ENCODE peak calls at places on chromosomes 16 and 17, in five cellular contexts. One of them, this sample, is unnamed. For H3K9me3, the result is how much of the 10 kb centered on the place peaks cover.

GRCh38 chr16:54284931-54285413 is 1.6 kb downstream of the IRX3 start:
- DNase-seq in HCT116: no peak
- DNase-seq in ovary: peak
- DNase-seq in H1: peak
- DNase-seq in heart left ventricle: peak
- DNase-seq in this sample: no peak

GRCh38 chr16:21626659-21627277 is 25.6 kb downstream of the IGSF6 start:
- DNase-seq in ovary: no peak
- DNase-seq in H1: no peak
- DNase-seq in heart left ventricle: no peak
- DNase-seq in HCT116: peak
- DNase-seq in this sample: no peak

GRCh38 chr16:50282010-50282538 is 15.7 kb downstream of the ADCY7 start:
- DNase-seq in HCT116: no peak
- DNase-seq in H1: no peak
- DNase-seq in ovary: no peak
- DNase-seq in heart left ventricle: peak
- DNase-seq in this sample: peak

GRCh38 chr16:11374255-11374654 is 29.0 kb downstream of the RMI2 start:
- DNase-seq in ovary: no peak
- DNase-seq in HCT116: no peak
- DNase-seq in heart left ventricle: no peak
- DNase-seq in H1: no peak
- DNase-seq in this sample: no peak

GRCh38 chr16:87845213-87845612 is 24.1 kb downstream of the SLC7A5 start:
- DNase-seq in heart left ventricle: no peak
- DNase-seq in ovary: no peak
- DNase-seq in H1: no peak
- DNase-seq in HCT116: no peak
- DNase-seq in this sample: peak

GRCh38 chr17:50884354-50885311 is 18.5 kb upstream of the TOB1 start:
- DNase-seq in ovary: no peak
- DNase-seq in H1: no peak
- DNase-seq in heart left ventricle: no peak
- DNase-seq in HCT116: no peak
- DNase-seq in this sample: no peak

GRCh38 chr17:2972749-2973148 is 90.7 kb downstream of the OR1D5 start:
- DNase-seq in heart left ventricle: no peak
- DNase-seq in HCT116: no peak
- DNase-seq in H1: no peak
- DNase-seq in ovary: no peak
- DNase-seq in this sample: peak

GRCh38 chr17:28347261-28347891 is 10.0 kb downstream of the POLDIP2 start:
- DNase-seq in ovary: peak
- DNase-seq in heart left ventricle: no peak
- DNase-seq in H1: no peak
- DNase-seq in HCT116: no peak
- DNase-seq in this sample: no peak

GRCh38 chr16:46991729-46992704 is 18.5 kb upstream of the DNAJA2 start:
- DNase-seq in H1: no peak
- DNase-seq in HCT116: no peak
- DNase-seq in heart left ventricle: no peak
- DNase-seq in ovary: no peak
- DNase-seq in this sample: no peak

GRCh38 chr16:89444151-89444723 is 46.1 kb downstream of the ANKRD11 start:
- DNase-seq in ovary: no peak
- DNase-seq in heart left ventricle: no peak
- DNase-seq in H1: no peak
- DNase-seq in HCT116: no peak
- DNase-seq in this sample: no peak

GRCh38 chr16:57859331-57859730 is 57.0 kb upstream of the KIFC3 start:
- DNase-seq in HCT116: peak
- DNase-seq in H1: no peak
- DNase-seq in heart left ventricle: no peak
- DNase-seq in ovary: no peak
- DNase-seq in this sample: no peak

GRCh38 chr17:68353121-68353521 is 61.8 kb downstream of the ARSG start:
- DNase-seq in heart left ventricle: no peak
- DNase-seq in H1: no peak
- DNase-seq in ovary: no peak
- DNase-seq in HCT116: no peak
- DNase-seq in this sample: no peak

GRCh38 chr17:46898364-46898763 is 24.6 kb upstream of the GOSR2 start:
- DNase-seq in ovary: no peak
- DNase-seq in heart left ventricle: no peak
- DNase-seq in H1: no peak
- DNase-seq in HCT116: no peak
- DNase-seq in this sample: no peak

GRCh38 chr16:30526137-30526822 is at the start of gene ZNF768:
- DNase-seq in HCT116: no peak
- DNase-seq in ovary: peak
- DNase-seq in H1: peak
- DNase-seq in heart left ventricle: no peak
- DNase-seq in this sample: peak

GRCh38 chr16:2186064-2186463 is 10.3 kb downstream of the CASKIN1 start:
- DNase-seq in ovary: no peak
- DNase-seq in heart left ventricle: no peak
- DNase-seq in HCT116: no peak
- DNase-seq in H1: no peak
- DNase-seq in this sample: no peak

GRCh38 chr17:76243826-76244679 is 3.8 kb upstream of the RNF157 start:
- DNase-seq in HCT116: no peak
- DNase-seq in heart left ventricle: no peak
- DNase-seq in H1: no peak
- DNase-seq in ovary: no peak
- DNase-seq in this sample: no peak

GRCh38 chr17:35991075-35991474 is 4.5 kb upstream of the CCL14 start:
- DNase-seq in HCT116: no peak
- DNase-seq in H1: no peak
- DNase-seq in heart left ventricle: no peak
- DNase-seq in ovary: no peak
- DNase-seq in this sample: peak

GRCh38 chr17:10151667-10152496 is 46.5 kb downstream of the GAS7 start:
- DNase-seq in ovary: no peak
- DNase-seq in H1: no peak
- DNase-seq in heart left ventricle: no peak
- DNase-seq in HCT116: no peak
- DNase-seq in this sample: no peak

DNA sequence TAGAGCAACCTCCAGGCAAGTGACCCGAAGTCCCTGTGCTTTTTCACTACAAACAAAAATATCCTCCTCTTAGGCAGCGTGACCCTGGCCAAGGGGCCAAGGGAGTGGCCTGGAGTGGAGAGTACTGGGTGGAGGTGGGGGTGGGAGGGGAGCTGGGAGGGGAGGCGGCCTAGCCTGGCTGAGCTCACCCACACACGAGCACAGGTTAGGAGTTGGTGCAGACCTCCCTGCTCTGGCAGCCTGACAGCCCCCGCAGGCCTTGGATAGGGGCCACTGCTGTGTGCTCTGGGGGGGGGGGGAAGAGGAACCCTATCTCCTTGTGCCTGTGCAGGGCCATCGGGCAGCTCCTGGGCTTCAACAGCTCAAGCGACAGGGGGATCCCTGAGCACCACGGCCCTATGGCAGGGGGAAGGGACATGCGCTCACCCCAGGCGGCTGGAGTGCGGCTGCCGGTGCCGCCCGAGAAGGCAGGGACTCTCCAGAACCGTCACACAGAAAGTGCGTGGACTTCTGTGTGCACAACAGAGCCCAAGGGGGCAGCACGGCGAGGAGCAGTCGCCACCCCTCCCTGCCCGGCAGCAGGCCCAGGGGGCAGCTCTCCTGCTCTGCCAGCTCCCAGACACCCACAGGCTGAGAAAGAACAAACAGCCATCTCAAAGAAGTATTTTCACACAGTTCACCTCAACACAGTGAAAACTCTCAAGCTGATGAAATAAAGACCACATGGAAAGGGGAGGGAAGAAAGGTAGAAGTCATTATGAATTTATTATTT is 13.3 kb downstream of the SLC16A3 start:
- DNase-seq in HCT116: no peak
- DNase-seq in heart left ventricle: peak
- DNase-seq in ovary: peak
- DNase-seq in H1: no peak
- DNase-seq in this sample: peak
- TF ChIP-seq POLR2A in HCT116: no peak
- TF ChIP-seq POLR2A in heart left ventricle: no peak
- TF ChIP-seq POLR2A in ovary: no peak
- TF ChIP-seq POLR2A in H1: no peak
- TF ChIP-seq POLR2A in this sample: no peak

DNA sequence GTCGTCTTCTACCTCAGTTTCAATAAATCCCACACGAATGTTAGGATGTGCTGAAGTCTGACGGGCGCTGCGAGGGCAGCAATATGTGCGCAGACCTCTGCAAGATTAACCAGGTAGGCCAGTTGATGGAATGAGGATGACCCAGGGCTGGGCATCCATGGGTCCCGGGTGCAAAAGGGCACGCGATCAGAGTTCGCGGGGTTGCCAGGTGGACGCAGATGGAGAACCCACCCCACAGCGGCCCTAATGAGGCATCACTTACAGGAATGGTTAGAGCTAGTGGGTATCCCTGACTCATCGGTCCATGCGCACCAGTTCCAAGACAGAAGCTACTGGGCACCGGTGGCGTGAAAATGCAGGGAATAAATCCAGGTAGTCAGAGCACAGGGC is 2116.0 kb downstream of the TP53TG3F start:
- DNase-seq in HCT116: no peak
- DNase-seq in H1: no peak
- DNase-seq in heart left ventricle: no peak
- DNase-seq in ovary: no peak
- DNase-seq in this sample: no peak
- H3K9me3 ChIP-seq in HCT116: under half
- H3K9me3 ChIP-seq in H1: half or more
- H3K9me3 ChIP-seq in heart left ventricle: under half
- H3K9me3 ChIP-seq in ovary: under half
- H3K9me3 ChIP-seq in this sample: under half

DNA sequence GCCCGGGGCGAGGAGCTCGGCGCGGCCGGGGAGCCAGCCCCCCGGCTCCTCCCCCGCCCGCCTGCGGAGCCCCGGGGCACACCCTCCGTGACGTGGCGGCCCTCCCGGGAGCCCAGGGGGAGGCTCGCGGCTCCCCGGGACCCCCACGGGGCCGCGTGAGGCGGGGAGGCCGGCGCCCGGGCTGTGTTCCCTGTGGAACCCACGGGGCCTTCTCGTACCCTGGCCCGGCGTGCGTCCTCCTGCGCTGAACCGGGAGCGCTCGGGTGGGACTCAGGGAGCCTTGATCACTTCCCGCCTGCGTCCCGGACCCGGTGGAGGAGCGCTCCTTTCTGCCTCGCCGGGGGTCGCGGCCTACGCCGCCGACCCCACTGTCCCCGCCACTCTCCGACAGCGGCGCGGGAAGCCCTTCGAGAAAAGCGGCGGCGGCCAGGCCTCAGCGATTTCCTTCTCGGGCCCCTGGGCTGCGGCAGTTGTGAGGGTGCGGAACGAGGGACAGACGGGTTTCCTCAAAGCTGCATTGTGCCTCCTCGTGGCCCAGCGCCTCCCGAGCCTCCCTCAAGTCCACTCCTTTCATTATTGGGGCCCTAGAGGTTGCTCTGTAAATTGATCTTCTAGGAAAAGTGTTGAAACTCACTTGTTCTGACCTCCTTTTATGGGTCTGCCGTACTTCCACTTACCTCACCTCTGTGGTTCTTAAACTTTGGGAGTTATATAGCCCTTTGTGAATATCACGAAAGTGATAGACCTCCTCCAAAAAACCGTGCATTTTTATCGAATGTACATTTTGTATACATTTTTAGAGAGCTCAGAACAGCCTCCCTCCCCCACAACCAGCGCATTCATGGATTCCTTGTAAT is 597 bp downstream of the LIG3 start:
- DNase-seq in H1: peak
- DNase-seq in heart left ventricle: peak
- DNase-seq in ovary: no peak
- DNase-seq in HCT116: peak
- DNase-seq in this sample: peak
- TF ChIP-seq POLR2A in H1: peak
- TF ChIP-seq POLR2A in heart left ventricle: no peak
- TF ChIP-seq POLR2A in ovary: no peak
- TF ChIP-seq POLR2A in HCT116: no peak
- TF ChIP-seq POLR2A in this sample: peak

GRCh38 chr16:850668-851067 is 50.1 kb upstream of the GNG13 start:
- DNase-seq in HCT116: no peak
- DNase-seq in H1: no peak
- DNase-seq in ovary: no peak
- DNase-seq in heart left ventricle: no peak
- DNase-seq in this sample: no peak
- H3K9me3 ChIP-seq in HCT116: under half
- H3K9me3 ChIP-seq in H1: under half
- H3K9me3 ChIP-seq in ovary: under half
- H3K9me3 ChIP-seq in heart left ventricle: under half
- H3K9me3 ChIP-seq in this sample: under half

GRCh38 chr17:17351901-17352781 is 49.0 kb downstream of the NT5M start:
- DNase-seq in heart left ventricle: peak
- DNase-seq in ovary: no peak
- DNase-seq in HCT116: no peak
- DNase-seq in H1: no peak
- DNase-seq in this sample: peak
- TF ChIP-seq POLR2A in heart left ventricle: no peak
- TF ChIP-seq POLR2A in ovary: no peak
- TF ChIP-seq POLR2A in HCT116: no peak
- TF ChIP-seq POLR2A in H1: no peak
- TF ChIP-seq POLR2A in this sample: no peak

GRCh38 chr17:67133161-67133560 is 88.8 kb downstream of the CACNG1 start:
- DNase-seq in HCT116: no peak
- DNase-seq in ovary: no peak
- DNase-seq in H1: no peak
- DNase-seq in heart left ventricle: no peak
- DNase-seq in this sample: no peak

GRCh38 chr17:67128700-67129099 is 84.3 kb downstream of the CACNG1 start:
- DNase-seq in H1: no peak
- DNase-seq in heart left ventricle: no peak
- DNase-seq in HCT116: no peak
- DNase-seq in ovary: no peak
- DNase-seq in this sample: no peak

GRCh38 chr17:67130768-67131167 is 86.4 kb downstream of the CACNG1 start:
- DNase-seq in heart left ventricle: no peak
- DNase-seq in H1: no peak
- DNase-seq in HCT116: no peak
- DNase-seq in ovary: no peak
- DNase-seq in this sample: no peak

GRCh38 chr17:67129283-67129682 is 84.9 kb downstream of the CACNG1 start:
- DNase-seq in H1: no peak
- DNase-seq in heart left ventricle: no peak
- DNase-seq in HCT116: no peak
- DNase-seq in ovary: no peak
- DNase-seq in this sample: no peak

DNA sequence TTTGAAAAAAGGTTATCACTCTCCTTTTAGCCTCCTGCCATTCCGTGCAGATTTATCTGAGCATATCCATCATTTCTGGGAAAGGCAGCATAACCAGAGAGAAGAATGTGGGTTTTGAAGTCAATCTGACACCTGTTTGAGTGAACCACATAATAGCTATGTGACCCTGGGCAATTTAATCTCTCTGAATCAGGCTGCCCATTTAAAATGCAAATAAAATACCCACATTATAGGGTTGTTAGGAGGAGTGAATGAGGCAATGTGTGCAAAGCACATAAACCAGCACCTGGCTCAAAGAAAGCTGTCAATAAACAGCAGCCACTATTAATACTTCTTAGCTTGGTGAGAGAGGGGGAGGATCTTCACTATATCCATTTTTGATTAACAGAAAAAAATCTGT is 88.0 kb downstream of the CACNG1 start:
- DNase-seq in ovary: no peak
- DNase-seq in H1: no peak
- DNase-seq in heart left ventricle: no peak
- DNase-seq in HCT116: no peak
- DNase-seq in this sample: no peak
- H3K9me3 ChIP-seq in ovary: under half
- H3K9me3 ChIP-seq in H1: under half
- H3K9me3 ChIP-seq in heart left ventricle: under half
- H3K9me3 ChIP-seq in HCT116: under half
- H3K9me3 ChIP-seq in this sample: under half

GRCh38 chr17:4806770-4807533 is at the start of gene PLD2:
- DNase-seq in H1: peak
- DNase-seq in ovary: peak
- DNase-seq in heart left ventricle: peak
- DNase-seq in HCT116: peak
- DNase-seq in this sample: peak
- TF ChIP-seq POLR2A in H1: no peak
- TF ChIP-seq POLR2A in ovary: peak
- TF ChIP-seq POLR2A in heart left ventricle: no peak
- TF ChIP-seq POLR2A in HCT116: peak
- TF ChIP-seq POLR2A in this sample: peak